ENCODE peak calls at places on chromosomes 11 and 22, in nine cellular contexts. T is foreskin fibroblast, C is germinal center, E is GM03348, D is aorta, G is OCI-LY7, Z is occipital lobe, F is globus pallidus, V is adipocyte. X is an unnamed sample.

GRCh38 chr11:14422814-14423182 is 63.8 kb upstream of the RRAS2 start:
- DNase-seq in G (no peak), E (no peak), D (no peak), Z (no peak), F (no peak), V (no peak), C (no peak), T (no peak), X (no peak)

GRCh38 chr11:109747839-109748238 is 325.8 kb downstream of the C11orf87 start:
- DNase-seq in D (no peak), V (no peak), T (no peak), C (no peak), F (no peak), G (no peak), E (no peak), Z (no peak), X (no peak)

GRCh38 chr11:45896392-45897068 is 10.5 kb downstream of the FREY1 start:
- DNase-seq in D (no peak), C (no peak), V (no peak), E (no peak), T (no peak), F (peak; percentile 54), G (no peak), Z (no peak), X (no peak)

GRCh38 chr11:116605543-116605942 is 167.2 kb downstream of the BUD13 start:
- DNase-seq in V (peak; percentile 7), Z (no peak), G (peak; percentile 56), T (no peak), F (no peak), C (peak; percentile 28), E (no peak), D (no peak), X (no peak)

GRCh38 chr22:34833982-34834510 is 231.9 kb upstream of the ISX start:
- DNase-seq in E (no peak), C (no peak), F (peak; percentile 9), D (no peak), V (no peak), Z (no peak), T (no peak), G (no peak), X (no peak)

GRCh38 chr22:22957090-22957489 is 69.5 kb downstream of the IGLL5 start:
- DNase-seq in G (no peak), C (no peak), F (no peak), E (no peak), V (no peak), Z (no peak), D (no peak), T (no peak), X (no peak)

GRCh38 chr11:89443366-89444303 is 47.5 kb downstream of the NOX4 start:
- DNase-seq in D (no peak), F (peak; percentile 8), G (no peak), V (peak; percentile 47), E (no peak), Z (no peak), T (no peak), C (no peak), X (no peak)

GRCh38 chr11:122724520-122724919 is 69.0 kb downstream of the UBASH3B start:
- DNase-seq in G (no peak), C (no peak), T (peak; percentile 82), E (peak; percentile 45), F (no peak), V (peak; percentile 28), Z (no peak), D (no peak), X (no peak)

GRCh38 chr22:47190276-47190956 is 428.0 kb downstream of the TBC1D22A start:
- DNase-seq in G (no peak), D (peak; percentile 62), V (no peak), F (no peak), C (no peak), T (no peak), E (no peak), Z (no peak), X (no peak)

GRCh38 chr11:100403817-100404216 is 283.3 kb upstream of the ARHGAP42 start:
- DNase-seq in E (no peak), F (no peak), D (no peak), T (no peak), G (no peak), Z (no peak), C (no peak), V (peak; percentile 36), X (no peak)

GRCh38 chr22:49772692-49773091 is 55.0 kb downstream of the BRD1 start:
- DNase-seq in T (no peak), V (no peak), D (no peak), Z (no peak), G (no peak), E (no peak), F (no peak), C (no peak), X (no peak)

GRCh38 chr11:133811850-133812685 is 33.2 kb downstream of the SPATA19 start:
- DNase-seq in G (no peak), F (no peak), E (no peak), Z (no peak), C (no peak), T (no peak), D (no peak), V (no peak), X (no peak)

GRCh38 chr22:36783743-36784142 is 7.8 kb upstream of the IFT27 start:
- DNase-seq in T (no peak), V (no peak), C (no peak), G (no peak), D (no peak), Z (no peak), F (no peak), E (no peak), X (no peak)

GRCh38 chr11:125933030-125933813 is 12.6 kb upstream of the VSIG10L2 start:
- DNase-seq in T (no peak), D (no peak), C (no peak), F (no peak), E (no peak), Z (no peak), V (no peak), G (no peak), X (no peak)

GRCh38 chr22:49010901-49011300 is 816.8 kb downstream of the BRD1 start:
- DNase-seq in Z (no peak), E (no peak), G (no peak), V (no peak), F (no peak), D (peak; percentile 72), T (no peak), C (no peak), X (no peak)

GRCh38 chr11:95147364-95147905 is 57.8 kb downstream of the ENDOD1 start:
- DNase-seq in C (no peak), G (no peak), V (peak; percentile 88), D (no peak), T (peak; percentile 88), E (peak; percentile 86), F (peak; percentile 58), Z (peak; percentile 53), X (no peak)

GRCh38 chr11:12001152-12001551 is 7.3 kb downstream of the DKK3 start:
- DNase-seq in Z (no peak), C (no peak), T (no peak), D (no peak), E (no peak), V (no peak), G (no peak), F (no peak), X (no peak)

GRCh38 chr11:110092577-110093406 is at the start of gene ZC3H12C:
- DNase-seq in G (no peak), C (peak; percentile 45), F (peak; percentile 80), T (peak; percentile 84), D (peak; percentile 92), Z (peak; percentile 75), V (peak; percentile 96), E (peak; percentile 94), X (peak; percentile 54)

GRCh38 chr22:43412808-43413785 is 1.3 kb downstream of the MPPED1 start:
- DNase-seq in G (no peak), F (peak; percentile 26), E (no peak), T (no peak), Z (no peak), D (no peak), V (no peak), C (no peak), X (no peak)

GRCh38 chr11:61037694-61038093 is 64.6 kb upstream of the CD5 start:
- DNase-seq in V (peak; percentile 43), D (no peak), G (no peak), C (no peak), E (no peak), F (no peak), T (peak; percentile 4), Z (peak; percentile 60), X (no peak)

GRCh38 chr22:41681616-41682015 is 7.1 kb downstream of the SNU13 start:
- DNase-seq in Z (no peak), T (no peak), E (no peak), G (peak; percentile 36), D (peak; percentile 53), F (no peak), C (no peak), V (peak; percentile 36), X (no peak)

GRCh38 chr11:293852-294661 is 5.1 kb downstream of the PGGHG start:
- DNase-seq in E (no peak), T (no peak), C (no peak), V (no peak), F (no peak), G (no peak), Z (no peak), D (peak; percentile 72), X (no peak)

GRCh38 chr11:443542-444199 is 1.9 kb upstream of the ANO9 start:
- DNase-seq in F (no peak), D (peak; percentile 50), G (no peak), E (peak; percentile 42), C (no peak), Z (no peak), V (no peak), T (no peak), X (no peak)

GRCh38 chr11:25562417-25562816 is 769.5 kb upstream of the ANO3 start:
- DNase-seq in G (no peak), E (no peak), F (no peak), D (no peak), Z (no peak), T (no peak), V (peak; percentile 54), C (no peak), X (no peak)

GRCh38 chr11:10752486-10752885 is 1.4 kb downstream of the CTR9 start:
- DNase-seq in E (no peak), G (no peak), V (no peak), C (no peak), F (no peak), D (no peak), T (no peak), Z (no peak), X (no peak)

GRCh38 chr11:70637949-70638598 is 239.7 kb downstream of the CTTN start:
- DNase-seq in D (no peak), Z (peak; percentile 47), E (no peak), C (no peak), F (peak; percentile 86), V (no peak), T (no peak), G (no peak), X (no peak)

GRCh38 chr11:17528906-17529813 is 15.1 kb downstream of the USH1C start:
- DNase-seq in E (no peak), Z (no peak), V (no peak), C (no peak), T (no peak), D (peak; percentile 4), F (no peak), G (no peak), X (no peak)

GRCh38 chr11:6197466-6198200 is 1.4 kb upstream of the OR52W1 start:
- DNase-seq in E (no peak), F (no peak), G (no peak), C (no peak), V (no peak), Z (no peak), T (no peak), D (no peak), X (no peak)